ENCODE peak calls at places on chromosomes 16 and 17, in ten cellular contexts. One of them, this sample, is unnamed.

GRCh38 chr17:74842146-74842598 is 17.5 kb downstream of the GRIN2C start:
- DNase-seq in CD8-positive, alpha-beta memory T cell: no peak
- DNase-seq in HuH-7: peak; percentile 65
- DNase-seq in T47D: no peak
- DNase-seq in AG09319: no peak
- DNase-seq in stimulated activated CD4-positive, alpha-beta T cell treated with anti-CD3 and anti-CD28 coated beads, Interleukin-15, amount 100 ng/mL, for 1 hour: no peak
- DNase-seq in ovary: no peak
- DNase-seq in activated CD4-positive, alpha-beta T cell treated with anti-CD3 and anti-CD28 coated beads, Interleukin-2, amount 50 U/mL, for 1 hour: no peak
- DNase-seq in activated naive CD4-positive, alpha-beta T cell treated with anti-CD3 and anti-CD28 coated beads for 36 hours: no peak
- DNase-seq in activated T-helper 1 cell treated with Interleukin-2 at 50 U/mL for 16 hours: no peak
- DNase-seq in this sample: no peak

GRCh38 chr17:14903810-14904209 is 361.3 kb downstream of the PMP22 start:
- DNase-seq in HuH-7: no peak
- DNase-seq in ovary: no peak
- DNase-seq in CD8-positive, alpha-beta memory T cell: no peak
- DNase-seq in stimulated activated CD4-positive, alpha-beta T cell treated with anti-CD3 and anti-CD28 coated beads, Interleukin-15, amount 100 ng/mL, for 1 hour: no peak
- DNase-seq in activated naive CD4-positive, alpha-beta T cell treated with anti-CD3 and anti-CD28 coated beads for 36 hours: no peak
- DNase-seq in T47D: no peak
- DNase-seq in AG09319: no peak
- DNase-seq in activated CD4-positive, alpha-beta T cell treated with anti-CD3 and anti-CD28 coated beads, Interleukin-2, amount 50 U/mL, for 1 hour: no peak
- DNase-seq in activated T-helper 1 cell treated with Interleukin-2 at 50 U/mL for 16 hours: no peak
- DNase-seq in this sample: no peak

GRCh38 chr16:66293207-66293735 is 73.2 kb upstream of the CDH5 start:
- DNase-seq in activated naive CD4-positive, alpha-beta T cell treated with anti-CD3 and anti-CD28 coated beads for 36 hours: no peak
- DNase-seq in activated CD4-positive, alpha-beta T cell treated with anti-CD3 and anti-CD28 coated beads, Interleukin-2, amount 50 U/mL, for 1 hour: no peak
- DNase-seq in CD8-positive, alpha-beta memory T cell: no peak
- DNase-seq in AG09319: no peak
- DNase-seq in T47D: no peak
- DNase-seq in stimulated activated CD4-positive, alpha-beta T cell treated with anti-CD3 and anti-CD28 coated beads, Interleukin-15, amount 100 ng/mL, for 1 hour: no peak
- DNase-seq in activated T-helper 1 cell treated with Interleukin-2 at 50 U/mL for 16 hours: no peak
- DNase-seq in HuH-7: no peak
- DNase-seq in ovary: no peak
- DNase-seq in this sample: no peak

GRCh38 chr16:24257965-24258364 is 1.8 kb downstream of the CACNG3 start:
- DNase-seq in ovary: no peak
- DNase-seq in T47D: no peak
- DNase-seq in activated CD4-positive, alpha-beta T cell treated with anti-CD3 and anti-CD28 coated beads, Interleukin-2, amount 50 U/mL, for 1 hour: no peak
- DNase-seq in activated naive CD4-positive, alpha-beta T cell treated with anti-CD3 and anti-CD28 coated beads for 36 hours: no peak
- DNase-seq in CD8-positive, alpha-beta memory T cell: no peak
- DNase-seq in AG09319: no peak
- DNase-seq in stimulated activated CD4-positive, alpha-beta T cell treated with anti-CD3 and anti-CD28 coated beads, Interleukin-15, amount 100 ng/mL, for 1 hour: no peak
- DNase-seq in HuH-7: no peak
- DNase-seq in activated T-helper 1 cell treated with Interleukin-2 at 50 U/mL for 16 hours: no peak
- DNase-seq in this sample: no peak

GRCh38 chr17:56773124-56773523 is 60.6 kb downstream of the C17orf67 start:
- DNase-seq in activated CD4-positive, alpha-beta T cell treated with anti-CD3 and anti-CD28 coated beads, Interleukin-2, amount 50 U/mL, for 1 hour: no peak
- DNase-seq in activated naive CD4-positive, alpha-beta T cell treated with anti-CD3 and anti-CD28 coated beads for 36 hours: no peak
- DNase-seq in activated T-helper 1 cell treated with Interleukin-2 at 50 U/mL for 16 hours: no peak
- DNase-seq in T47D: no peak
- DNase-seq in HuH-7: no peak
- DNase-seq in AG09319: no peak
- DNase-seq in ovary: no peak
- DNase-seq in CD8-positive, alpha-beta memory T cell: no peak
- DNase-seq in stimulated activated CD4-positive, alpha-beta T cell treated with anti-CD3 and anti-CD28 coated beads, Interleukin-15, amount 100 ng/mL, for 1 hour: no peak
- DNase-seq in this sample: no peak

GRCh38 chr16:66087308-66087707 is 279.2 kb upstream of the CDH5 start:
- DNase-seq in ovary: no peak
- DNase-seq in activated CD4-positive, alpha-beta T cell treated with anti-CD3 and anti-CD28 coated beads, Interleukin-2, amount 50 U/mL, for 1 hour: no peak
- DNase-seq in HuH-7: no peak
- DNase-seq in T47D: no peak
- DNase-seq in activated T-helper 1 cell treated with Interleukin-2 at 50 U/mL for 16 hours: no peak
- DNase-seq in activated naive CD4-positive, alpha-beta T cell treated with anti-CD3 and anti-CD28 coated beads for 36 hours: no peak
- DNase-seq in stimulated activated CD4-positive, alpha-beta T cell treated with anti-CD3 and anti-CD28 coated beads, Interleukin-15, amount 100 ng/mL, for 1 hour: no peak
- DNase-seq in AG09319: no peak
- DNase-seq in CD8-positive, alpha-beta memory T cell: no peak
- DNase-seq in this sample: no peak

GRCh38 chr17:27569257-27569722 is 61.7 kb upstream of the LGALS9 start:
- DNase-seq in activated CD4-positive, alpha-beta T cell treated with anti-CD3 and anti-CD28 coated beads, Interleukin-2, amount 50 U/mL, for 1 hour: peak; percentile 22
- DNase-seq in activated naive CD4-positive, alpha-beta T cell treated with anti-CD3 and anti-CD28 coated beads for 36 hours: peak; percentile 71
- DNase-seq in ovary: no peak
- DNase-seq in stimulated activated CD4-positive, alpha-beta T cell treated with anti-CD3 and anti-CD28 coated beads, Interleukin-15, amount 100 ng/mL, for 1 hour: no peak
- DNase-seq in activated T-helper 1 cell treated with Interleukin-2 at 50 U/mL for 16 hours: peak; percentile 7
- DNase-seq in CD8-positive, alpha-beta memory T cell: peak; percentile 77
- DNase-seq in HuH-7: peak; percentile 45
- DNase-seq in T47D: no peak
- DNase-seq in AG09319: no peak
- DNase-seq in this sample: peak; percentile 51

GRCh38 chr17:18141210-18141803 is 32.8 kb downstream of the MYO15A start:
- DNase-seq in activated CD4-positive, alpha-beta T cell treated with anti-CD3 and anti-CD28 coated beads, Interleukin-2, amount 50 U/mL, for 1 hour: peak; percentile 16
- DNase-seq in activated T-helper 1 cell treated with Interleukin-2 at 50 U/mL for 16 hours: no peak
- DNase-seq in stimulated activated CD4-positive, alpha-beta T cell treated with anti-CD3 and anti-CD28 coated beads, Interleukin-15, amount 100 ng/mL, for 1 hour: no peak
- DNase-seq in HuH-7: peak; percentile 54
- DNase-seq in ovary: no peak
- DNase-seq in activated naive CD4-positive, alpha-beta T cell treated with anti-CD3 and anti-CD28 coated beads for 36 hours: peak; percentile 64
- DNase-seq in CD8-positive, alpha-beta memory T cell: no peak
- DNase-seq in T47D: no peak
- DNase-seq in AG09319: peak; percentile 22
- DNase-seq in this sample: peak; percentile 43

GRCh38 chr16:20218093-20218492 is 109.2 kb downstream of the GP2 start:
- DNase-seq in ovary: no peak
- DNase-seq in activated CD4-positive, alpha-beta T cell treated with anti-CD3 and anti-CD28 coated beads, Interleukin-2, amount 50 U/mL, for 1 hour: no peak
- DNase-seq in activated T-helper 1 cell treated with Interleukin-2 at 50 U/mL for 16 hours: no peak
- DNase-seq in AG09319: no peak
- DNase-seq in HuH-7: no peak
- DNase-seq in CD8-positive, alpha-beta memory T cell: no peak
- DNase-seq in stimulated activated CD4-positive, alpha-beta T cell treated with anti-CD3 and anti-CD28 coated beads, Interleukin-15, amount 100 ng/mL, for 1 hour: no peak
- DNase-seq in activated naive CD4-positive, alpha-beta T cell treated with anti-CD3 and anti-CD28 coated beads for 36 hours: no peak
- DNase-seq in T47D: no peak
- DNase-seq in this sample: no peak

GRCh38 chr17:17496189-17497064 is at the start of gene RASD1:
- DNase-seq in activated naive CD4-positive, alpha-beta T cell treated with anti-CD3 and anti-CD28 coated beads for 36 hours: peak; percentile 81
- DNase-seq in activated CD4-positive, alpha-beta T cell treated with anti-CD3 and anti-CD28 coated beads, Interleukin-2, amount 50 U/mL, for 1 hour: peak; percentile 72
- DNase-seq in AG09319: peak; percentile 75
- DNase-seq in stimulated activated CD4-positive, alpha-beta T cell treated with anti-CD3 and anti-CD28 coated beads, Interleukin-15, amount 100 ng/mL, for 1 hour: peak; percentile 62
- DNase-seq in CD8-positive, alpha-beta memory T cell: peak; percentile 82
- DNase-seq in T47D: peak; percentile 71
- DNase-seq in HuH-7: peak; percentile 93
- DNase-seq in ovary: peak; percentile 88
- DNase-seq in activated T-helper 1 cell treated with Interleukin-2 at 50 U/mL for 16 hours: peak; percentile 72
- DNase-seq in this sample: peak; percentile 72

This sample was measured in activated gamma-delta T cell treated with Interleukin-2 at 50 U/mL for 16 hours.